ENCODE peak calls at places on chromosome 17, in eight cellular contexts. R, V, B, A, L, C, Y and M are unnamed samples.
A peak's percentile ranks its signal among the peaks of the same experiment; 100 is the strongest.

GRCh38 chr17:35254107-35254802 is 11.4 kb downstream of the SLFN5 start:
- DNase-seq in A (peak; percentile 87), R (no peak), Y (peak; percentile 67), L (peak; percentile 42), V (peak; percentile 94), B (peak; percentile 89), C (peak; percentile 82), M (peak; percentile 85)

GRCh38 chr17:4576729-4577322 is 7.5 kb upstream of the SMTNL2 start:
- DNase-seq in B (no peak), L (no peak), V (no peak), C (no peak), Y (no peak), A (no peak), R (no peak), M (no peak)

GRCh38 chr17:3667366-3668278 is 756 bp downstream of the TAX1BP3 start:
- DNase-seq in L (peak; percentile 94), B (peak; percentile 82), Y (peak; percentile 87), A (peak; percentile 83), C (peak; percentile 94), V (peak; percentile 87), R (no peak), M (peak; percentile 89)

GRCh38 chr17:68351395-68351794 is 60.1 kb downstream of the ARSG start:
- DNase-seq in V (no peak), L (peak; percentile 64), C (no peak), B (no peak), R (no peak), Y (peak; percentile 37), A (no peak), M (no peak)

GRCh38 chr17:65743313-65743665 is 181.8 kb upstream of the AXIN2 start:
- DNase-seq in V (no peak), C (no peak), B (no peak), A (no peak), R (no peak), Y (no peak), L (no peak), M (no peak)

GRCh38 chr17:56733833-56734232 is 99.9 kb downstream of the C17orf67 start:
- DNase-seq in C (no peak), V (no peak), R (no peak), A (no peak), L (no peak), B (no peak), Y (no peak), M (no peak)

GRCh38 chr17:33514369-33514768 is 221.3 kb upstream of the ASIC2 start:
- DNase-seq in B (no peak), V (no peak), C (no peak), L (no peak), R (no peak), Y (no peak), A (no peak), M (no peak)

GRCh38 chr17:40326014-40326831 is 17.2 kb downstream of the RARA start:
- DNase-seq in A (no peak), Y (peak; percentile 19), C (no peak), B (no peak), R (peak; percentile 70), V (peak; percentile 29), L (no peak), M (no peak)

GRCh38 chr17:9987779-9988585 is 82.9 kb upstream of the RCVRN start:
- DNase-seq in L (no peak), C (no peak), Y (peak; percentile 36), B (no peak), A (no peak), R (no peak), V (no peak), M (no peak)

GRCh38 chr17:34886831-34887230 is 74.4 kb downstream of the CCT6B start:
- DNase-seq in R (no peak), V (no peak), A (no peak), L (no peak), Y (no peak), C (no peak), B (no peak), M (no peak)

GRCh38 chr17:65231662-65232335 is 94.6 kb downstream of the RGS9 start:
- DNase-seq in R (peak; percentile 37), A (peak; percentile 63), B (peak; percentile 16), V (peak; percentile 78), Y (peak; percentile 41), L (peak; percentile 16), C (no peak), M (peak; percentile 60)

GRCh38 chr17:80248001-80248893 is 12.4 kb upstream of the RNF213 start:
- DNase-seq in Y (no peak), C (no peak), V (no peak), B (no peak), R (no peak), A (no peak), L (no peak), M (no peak)

GRCh38 chr17:63841350-63842172 is 924 bp downstream of the SMARCD2 start:
- DNase-seq in B (peak; percentile 45), A (no peak), R (no peak), V (no peak), C (peak; percentile 83), L (peak; percentile 57), Y (peak; percentile 65), M (peak; percentile 66)

GRCh38 chr17:72458301-72458700 is 337.5 kb downstream of the SOX9 start:
- DNase-seq in B (no peak), R (no peak), V (no peak), A (no peak), C (no peak), L (no peak), Y (no peak), M (no peak)

GRCh38 chr17:43468746-43469544 is 14.8 kb upstream of the DHX8 start:
- DNase-seq in Y (no peak), A (peak; percentile 23), B (no peak), V (peak; percentile 97), L (no peak), C (no peak), R (no peak), M (no peak)

GRCh38 chr17:40912506-40913220 is 24.8 kb downstream of the KRT23 start:
- DNase-seq in B (no peak), A (no peak), L (no peak), Y (no peak), V (no peak), C (no peak), R (no peak), M (no peak)

GRCh38 chr17:74987909-74988711 is 678 bp downstream of the CDR2L start:
- DNase-seq in A (peak; percentile 29), V (no peak), L (peak; percentile 86), Y (peak; percentile 76), C (peak; percentile 92), B (peak; percentile 83), R (no peak), M (peak; percentile 65)

GRCh38 chr17:77378318-77379064 is 237.7 kb downstream of the SEC14L1 start:
- DNase-seq in C (no peak), V (no peak), Y (no peak), A (no peak), B (no peak), R (no peak), L (no peak), M (no peak)

DNA sequence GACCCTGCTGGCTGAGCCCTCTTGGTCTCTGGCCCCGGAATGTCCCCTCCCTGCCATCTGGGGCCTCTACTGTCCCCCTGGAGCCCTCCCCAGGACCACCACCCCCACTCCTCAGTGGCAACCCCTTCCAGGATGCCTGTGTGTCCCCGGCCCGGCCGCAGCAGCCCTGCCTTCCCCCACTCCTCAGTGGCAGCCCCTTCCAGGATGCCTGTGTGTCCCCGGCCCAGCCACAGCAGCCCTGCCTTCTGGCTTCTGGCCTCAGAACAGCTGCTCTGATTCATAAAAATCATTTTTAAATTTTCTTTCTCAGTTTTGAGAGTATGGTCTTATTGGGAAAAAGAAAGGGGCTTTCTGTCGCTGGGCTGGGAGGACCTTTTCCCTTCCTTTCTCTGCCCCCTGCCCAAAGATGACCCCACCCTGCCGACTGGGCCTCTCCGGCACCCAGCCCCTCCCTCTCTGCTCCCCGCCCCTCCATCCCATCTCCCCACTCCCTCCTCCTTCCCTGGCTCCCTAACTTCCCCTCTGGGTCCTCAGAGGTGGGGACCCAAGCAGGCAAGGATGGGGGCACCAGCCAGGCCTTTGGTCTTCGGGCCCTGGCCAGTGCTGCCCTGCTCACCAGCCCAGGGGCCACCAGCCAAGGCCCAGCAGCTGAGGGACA is 40.5 kb downstream of the BAHCC1 start:
- DNase-seq in L (no peak), V (no peak), B (no peak), R (no peak), A (no peak), Y (no peak), C (no peak), M (no peak)
- H3K27ac ChIP-seq in L (peak overlapping the region; percentile 89), V (no peak overlapping the region), B (peak overlapping the region; percentile 50), R (no peak overlapping the region), A (no peak overlapping the region), Y (no peak overlapping the region), C (peak overlapping the region; percentile 57), M (peak overlapping the region; percentile 71)

DNA sequence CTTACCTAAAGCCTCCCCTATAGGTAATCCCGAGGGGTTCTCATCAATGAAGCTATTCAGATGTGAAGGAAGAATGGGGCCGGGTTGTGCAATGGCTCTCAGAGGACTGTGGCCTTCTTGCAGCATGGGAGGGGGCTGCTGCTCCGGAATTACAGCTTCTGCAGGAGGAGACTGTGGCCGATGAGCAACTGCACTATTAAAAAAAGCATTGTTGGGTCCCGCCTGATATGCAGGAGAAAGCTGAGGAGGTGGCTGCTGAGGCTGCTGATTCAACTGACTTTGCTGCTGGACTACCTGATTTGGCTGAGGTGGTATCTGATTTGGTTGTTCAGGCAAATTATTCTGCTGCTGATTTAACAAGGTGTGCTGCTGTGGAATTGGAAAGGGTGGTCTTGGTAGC is 64.8 kb downstream of the CACNG1 start:
- DNase-seq in L (no peak), Y (no peak), V (no peak), A (no peak), C (no peak), B (no peak), R (no peak), M (no peak)
- H3K27ac ChIP-seq in L (no peak overlapping the region), Y (no peak overlapping the region), V (no peak overlapping the region), A (no peak overlapping the region), C (no peak overlapping the region), B (no peak overlapping the region), R (no peak overlapping the region), M (no peak overlapping the region)

GRCh38 chr17:20930065-20930760 is 112.6 kb downstream of the USP22 start:
- DNase-seq in R (no peak), C (no peak), Y (no peak), A (no peak), B (no peak), V (no peak), L (no peak), M (no peak)
- H3K27ac ChIP-seq in R (no peak overlapping the region), C (peak overlapping the region; percentile 16), Y (no peak overlapping the region), A (no peak overlapping the region), B (peak overlapping the region; percentile 52), V (no peak overlapping the region), L (peak overlapping the region; percentile 92), M (no peak overlapping the region)

GRCh38 chr17:78624461-78625216 is 47.4 kb upstream of the DNAH17 start:
- DNase-seq in L (no peak), Y (no peak), B (no peak), C (no peak), V (no peak), R (no peak), A (no peak), M (no peak)
- H3K27ac ChIP-seq in L (no peak overlapping the region), Y (no peak overlapping the region), B (no peak overlapping the region), C (no peak overlapping the region), V (no peak overlapping the region), R (no peak overlapping the region), A (no peak overlapping the region), M (no peak overlapping the region)